ENCODE peak calls at places on chromosomes 16 and 17, in four cellular contexts. P, A, Q and L are unnamed samples.
A peak's percentile ranks its signal among the peaks of the same experiment; 100 is the strongest.

GRCh38 chr17:36092228-36092627 is 2.3 kb upstream of the CCL3 start:
- DNase-seq in Q (no peak), P (no peak), A (no peak), L (no peak)

GRCh38 chr17:46772879-46773620 is 45.4 kb downstream of the WNT3 start:
- DNase-seq in A (no peak), Q (no peak), P (no peak), L (no peak)

GRCh38 chr16:71230122-71230845 is at the start of gene HYDIN:
- DNase-seq in A (peak; percentile 90), Q (peak; percentile 98), P (no peak), L (peak; percentile 64)

GRCh38 chr16:79628501-79628975 is 28.0 kb upstream of the MAF start:
- DNase-seq in A (no peak), P (no peak), Q (no peak), L (no peak)

GRCh38 chr17:62718420-62718819 is 89.7 kb downstream of the MARCHF10 start:
- DNase-seq in P (no peak), A (no peak), Q (no peak), L (peak; percentile 23)

GRCh38 chr17:78144146-78144719 is 2.0 kb upstream of the C17orf99 start:
- DNase-seq in Q (no peak), A (no peak), P (no peak), L (peak; percentile 89)

GRCh38 chr16:21994856-21995465 is 6.0 kb downstream of the PDZD9 start:
- DNase-seq in A (no peak), Q (no peak), P (no peak), L (no peak)

GRCh38 chr17:42312285-42313130 is 24.2 kb downstream of the STAT5A start:
- DNase-seq in P (peak; percentile 47), A (no peak), Q (peak; percentile 95), L (no peak)

GRCh38 chr17:69870751-69871199 is 204.2 kb upstream of the KCNJ16 start:
- DNase-seq in A (no peak), Q (peak; percentile 62), P (no peak), L (peak; percentile 38)

DNA sequence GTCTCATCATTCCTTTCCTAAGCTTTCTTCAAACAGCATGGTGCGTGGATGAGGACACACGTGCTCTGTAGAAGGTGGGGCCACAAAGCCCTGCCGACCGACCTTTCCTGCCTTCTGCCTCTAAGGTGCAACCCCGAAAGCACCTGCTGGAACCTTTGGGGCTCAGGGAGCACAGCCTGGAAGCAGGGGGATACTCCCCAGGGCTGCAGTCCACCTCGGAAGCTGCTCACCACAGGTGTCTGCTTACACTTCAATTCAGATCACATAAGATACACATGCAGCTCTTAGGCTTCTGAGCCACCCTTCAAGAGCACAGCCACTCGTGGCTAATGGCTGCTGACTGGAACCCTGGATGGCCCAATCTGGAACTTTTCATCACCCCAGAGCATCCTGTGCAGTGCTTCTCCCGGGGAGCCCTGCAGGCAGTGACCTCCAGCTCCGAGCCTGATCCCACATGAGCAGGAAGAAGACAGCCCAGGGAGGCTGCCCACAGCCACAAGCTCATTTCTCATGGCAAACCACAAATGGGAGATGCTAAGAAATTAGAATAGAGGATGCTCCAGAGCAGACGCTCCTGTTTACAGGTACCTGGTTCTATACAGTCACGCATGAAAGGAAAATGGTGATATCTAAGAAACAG is 162.3 kb upstream of the FOXF1 start:
- DNase-seq in A (no peak), P (no peak), Q (no peak), L (no peak)
- H3K4me1 ChIP-seq in A (no peaks in the 10 kb centered on the region), P (no peaks in the 10 kb centered on the region), Q (no peaks in the 10 kb centered on the region), L (no peaks in the 10 kb centered on the region)

GRCh38 chr17:2064147-2064489 is 9.2 kb downstream of the HIC1 start:
- DNase-seq in Q (no peak), A (no peak), P (no peak), L (no peak)
- H3K4me1 ChIP-seq in Q (no peaks in the 10 kb centered on the region), A (peaks cover 6% of the 10 kb centered on the region), P (no peaks in the 10 kb centered on the region), L (peaks cover 17% of the 10 kb centered on the region)

GRCh38 chr16:68737730-68738590 is 868 bp downstream of the CDH1 start:
- DNase-seq in P (no peak), A (peak; percentile 68), Q (peak; percentile 23), L (peak; percentile 52)
- H3K4me1 ChIP-seq in P (peaks cover 13% of the 10 kb centered on the region), A (peaks cover 70% of the 10 kb centered on the region), Q (peaks cover 10% of the 10 kb centered on the region), L (peaks cover 33% of the 10 kb centered on the region)

DNA sequence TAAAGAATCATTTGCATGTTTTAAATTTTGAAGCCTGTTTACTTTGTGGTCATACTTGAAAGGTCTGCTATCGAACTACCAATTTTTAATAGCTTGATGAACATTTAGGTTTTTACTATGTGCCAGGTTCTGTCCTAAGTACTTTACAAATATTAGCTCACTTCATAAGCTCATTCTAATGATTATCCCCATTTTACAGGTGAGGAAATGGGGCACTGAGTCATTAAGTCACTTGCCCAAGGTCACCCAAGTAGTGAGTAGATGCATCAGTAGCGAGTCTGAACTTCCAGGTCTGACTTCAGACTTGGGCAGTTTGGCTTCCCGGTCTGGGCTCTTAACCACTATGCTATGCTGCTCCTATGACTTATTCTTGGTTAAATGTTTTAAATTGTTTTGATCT is 4.0 kb downstream of the NDEL1 start:
- DNase-seq in A (no peak), Q (no peak), P (no peak), L (no peak)
- H3K4me1 ChIP-seq in A (no peaks in the 10 kb centered on the region), Q (peaks cover 19% of the 10 kb centered on the region), P (peaks cover 19% of the 10 kb centered on the region), L (no peaks in the 10 kb centered on the region)

GRCh38 chr16:50999181-50999580 is 151.9 kb downstream of the SALL1 start:
- DNase-seq in P (no peak), Q (peak; percentile 11), A (no peak), L (no peak)
- H3K4me1 ChIP-seq in P (no peaks in the 10 kb centered on the region), Q (no peaks in the 10 kb centered on the region), A (no peaks in the 10 kb centered on the region), L (no peaks in the 10 kb centered on the region)